ENCODE peak calls at places on chromosomes 1 and 21, in seven cellular contexts. One of them, this sample, is unnamed.

GRCh38 chr21:36229181-36229580 is 72.6 kb downstream of the DOP1B start:
- DNase-seq in heart left ventricle: no peak
- DNase-seq in Peyer's patch: no peak
- DNase-seq in right atrium auricular region: no peak
- DNase-seq in left lung: no peak
- DNase-seq in astrocyte of the spinal cord: no peak
- DNase-seq in activated B cell treated with CpG ODN at 0.5 μM for 24 hours: no peak
- DNase-seq in this sample: no peak

GRCh38 chr21:25557170-25557569 is 50.1 kb downstream of the MRPL39 start:
- DNase-seq in left lung: no peak
- DNase-seq in astrocyte of the spinal cord: peak
- DNase-seq in right atrium auricular region: no peak
- DNase-seq in Peyer's patch: no peak
- DNase-seq in heart left ventricle: no peak
- DNase-seq in activated B cell treated with CpG ODN at 0.5 μM for 24 hours: no peak
- DNase-seq in this sample: no peak

GRCh38 chr1:93081716-93082115 is 2.6 kb downstream of the MTF2 start:
- DNase-seq in astrocyte of the spinal cord: peak
- DNase-seq in heart left ventricle: no peak
- DNase-seq in left lung: no peak
- DNase-seq in Peyer's patch: no peak
- DNase-seq in right atrium auricular region: no peak
- DNase-seq in activated B cell treated with CpG ODN at 0.5 μM for 24 hours: no peak
- DNase-seq in this sample: no peak

GRCh38 chr21:10425856-10426255 is 95.5 kb upstream of the TPTE start:
- DNase-seq in Peyer's patch: no peak
- DNase-seq in right atrium auricular region: no peak
- DNase-seq in activated B cell treated with CpG ODN at 0.5 μM for 24 hours: no peak
- DNase-seq in heart left ventricle: no peak
- DNase-seq in left lung: no peak
- DNase-seq in astrocyte of the spinal cord: no peak
- DNase-seq in this sample: no peak

GRCh38 chr1:244163861-244164562 is 112.9 kb downstream of the ZBTB18 start:
- DNase-seq in heart left ventricle: peak
- DNase-seq in astrocyte of the spinal cord: peak
- DNase-seq in Peyer's patch: no peak
- DNase-seq in activated B cell treated with CpG ODN at 0.5 μM for 24 hours: no peak
- DNase-seq in left lung: no peak
- DNase-seq in right atrium auricular region: no peak
- DNase-seq in this sample: no peak

GRCh38 chr1:47436979-47437517 is 796 bp upstream of the FOXD2 start:
- DNase-seq in heart left ventricle: no peak
- DNase-seq in left lung: no peak
- DNase-seq in activated B cell treated with CpG ODN at 0.5 μM for 24 hours: no peak
- DNase-seq in right atrium auricular region: no peak
- DNase-seq in astrocyte of the spinal cord: peak
- DNase-seq in Peyer's patch: no peak
- DNase-seq in this sample: no peak

GRCh38 chr1:39065542-39065941 is 39.4 kb downstream of the NDUFS5 start:
- DNase-seq in Peyer's patch: no peak
- DNase-seq in heart left ventricle: no peak
- DNase-seq in activated B cell treated with CpG ODN at 0.5 μM for 24 hours: no peak
- DNase-seq in astrocyte of the spinal cord: no peak
- DNase-seq in right atrium auricular region: no peak
- DNase-seq in left lung: no peak
- DNase-seq in this sample: no peak

GRCh38 chr1:68173283-68174172 is 58.8 kb downstream of the WLS start:
- DNase-seq in right atrium auricular region: no peak
- DNase-seq in Peyer's patch: no peak
- DNase-seq in left lung: no peak
- DNase-seq in activated B cell treated with CpG ODN at 0.5 μM for 24 hours: no peak
- DNase-seq in astrocyte of the spinal cord: peak
- DNase-seq in heart left ventricle: no peak
- DNase-seq in this sample: no peak

GRCh38 chr21:26194326-26194725 is 23.8 kb upstream of the APP start:
- DNase-seq in right atrium auricular region: no peak
- DNase-seq in astrocyte of the spinal cord: no peak
- DNase-seq in left lung: no peak
- DNase-seq in Peyer's patch: no peak
- DNase-seq in activated B cell treated with CpG ODN at 0.5 μM for 24 hours: no peak
- DNase-seq in heart left ventricle: no peak
- DNase-seq in this sample: no peak

GRCh38 chr1:64220241-64220640 is 16.8 kb downstream of the UBE2U start:
- DNase-seq in left lung: no peak
- DNase-seq in Peyer's patch: no peak
- DNase-seq in right atrium auricular region: no peak
- DNase-seq in activated B cell treated with CpG ODN at 0.5 μM for 24 hours: no peak
- DNase-seq in astrocyte of the spinal cord: no peak
- DNase-seq in heart left ventricle: no peak
- DNase-seq in this sample: no peak

GRCh38 chr1:223700942-223701637 is 11.2 kb upstream of the CAPN2 start:
- DNase-seq in activated B cell treated with CpG ODN at 0.5 μM for 24 hours: no peak
- DNase-seq in astrocyte of the spinal cord: peak
- DNase-seq in heart left ventricle: no peak
- DNase-seq in left lung: peak
- DNase-seq in right atrium auricular region: no peak
- DNase-seq in Peyer's patch: peak
- DNase-seq in this sample: no peak

DNA sequence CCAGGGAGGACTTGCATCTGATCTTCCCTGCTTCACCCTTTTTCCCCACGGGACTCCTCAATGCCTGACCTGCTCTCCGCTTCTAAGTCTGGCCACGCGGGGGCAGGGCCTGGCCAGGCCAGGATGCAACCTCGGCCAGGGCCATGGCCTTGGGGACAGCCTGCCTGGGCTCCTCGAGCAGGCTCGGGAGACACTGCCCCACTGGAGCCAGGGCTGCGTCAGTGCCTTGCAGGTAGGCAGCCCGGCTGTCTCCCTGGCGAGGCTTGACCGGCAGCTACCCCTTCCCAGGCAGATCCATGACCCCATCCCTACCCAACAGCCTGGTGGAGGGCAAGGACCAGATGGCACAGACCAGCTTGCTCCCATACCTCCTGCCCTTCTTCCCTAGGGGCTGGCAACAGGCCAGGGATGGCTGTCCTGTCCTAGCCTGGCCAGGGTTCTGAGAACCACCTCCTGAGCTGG is 2.7 kb upstream of the PRDM16 start:
- DNase-seq in Peyer's patch: peak
- DNase-seq in left lung: peak
- DNase-seq in heart left ventricle: peak
- DNase-seq in astrocyte of the spinal cord: no peak
- DNase-seq in activated B cell treated with CpG ODN at 0.5 μM for 24 hours: no peak
- DNase-seq in right atrium auricular region: no peak
- DNase-seq in this sample: peak
- TF ChIP-seq CTCF in Peyer's patch: no peak
- TF ChIP-seq CTCF in left lung: peak
- TF ChIP-seq CTCF in heart left ventricle: peak
- TF ChIP-seq CTCF in astrocyte of the spinal cord: peak
- TF ChIP-seq CTCF in activated B cell treated with CpG ODN at 0.5 μM for 24 hours: no peak
- TF ChIP-seq CTCF in right atrium auricular region: peak
- TF ChIP-seq CTCF in this sample: no peak

GRCh38 chr1:76577818-76578185 is 289.5 kb upstream of the ST6GALNAC5 start:
- DNase-seq in right atrium auricular region: no peak
- DNase-seq in activated B cell treated with CpG ODN at 0.5 μM for 24 hours: no peak
- DNase-seq in astrocyte of the spinal cord: no peak
- DNase-seq in Peyer's patch: no peak
- DNase-seq in heart left ventricle: no peak
- DNase-seq in left lung: no peak
- DNase-seq in this sample: no peak
- TF ChIP-seq CTCF in right atrium auricular region: no peak
- TF ChIP-seq CTCF in activated B cell treated with CpG ODN at 0.5 μM for 24 hours: no peak
- TF ChIP-seq CTCF in astrocyte of the spinal cord: no peak
- TF ChIP-seq CTCF in Peyer's patch: no peak
- TF ChIP-seq CTCF in heart left ventricle: no peak
- TF ChIP-seq CTCF in left lung: no peak
- TF ChIP-seq CTCF in this sample: no peak

DNA sequence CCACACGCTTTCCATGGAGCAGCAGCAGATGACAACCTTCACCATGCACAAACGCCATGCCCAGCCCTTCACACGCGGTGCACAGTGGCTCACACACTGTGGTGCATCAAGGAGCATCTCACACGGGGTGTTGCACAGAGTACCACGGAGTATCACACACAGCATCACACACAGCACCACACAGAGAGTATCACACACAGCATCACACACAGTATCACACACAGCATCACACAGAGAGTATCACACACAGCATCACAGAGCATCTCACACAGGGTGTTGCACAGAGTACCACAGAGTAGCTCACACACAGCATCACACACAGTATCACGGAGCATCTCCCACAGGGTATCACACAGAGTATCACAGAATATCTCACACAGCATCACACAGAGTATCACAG is 122.2 kb upstream of the RAB4A start:
- DNase-seq in Peyer's patch: no peak
- DNase-seq in heart left ventricle: no peak
- DNase-seq in left lung: no peak
- DNase-seq in activated B cell treated with CpG ODN at 0.5 μM for 24 hours: no peak
- DNase-seq in astrocyte of the spinal cord: no peak
- DNase-seq in right atrium auricular region: no peak
- DNase-seq in this sample: no peak
- TF ChIP-seq CTCF in Peyer's patch: no peak
- TF ChIP-seq CTCF in heart left ventricle: no peak
- TF ChIP-seq CTCF in left lung: no peak
- TF ChIP-seq CTCF in activated B cell treated with CpG ODN at 0.5 μM for 24 hours: no peak
- TF ChIP-seq CTCF in astrocyte of the spinal cord: no peak
- TF ChIP-seq CTCF in right atrium auricular region: no peak
- TF ChIP-seq CTCF in this sample: no peak

GRCh38 chr1:206741142-206741701 is 29.4 kb upstream of the IL19 start:
- DNase-seq in right atrium auricular region: no peak
- DNase-seq in activated B cell treated with CpG ODN at 0.5 μM for 24 hours: no peak
- DNase-seq in left lung: no peak
- DNase-seq in astrocyte of the spinal cord: no peak
- DNase-seq in Peyer's patch: no peak
- DNase-seq in heart left ventricle: no peak
- DNase-seq in this sample: no peak

GRCh38 chr1:206739411-206740076 is 31.0 kb upstream of the IL19 start:
- DNase-seq in right atrium auricular region: no peak
- DNase-seq in activated B cell treated with CpG ODN at 0.5 μM for 24 hours: no peak
- DNase-seq in astrocyte of the spinal cord: no peak
- DNase-seq in heart left ventricle: no peak
- DNase-seq in Peyer's patch: no peak
- DNase-seq in left lung: no peak
- DNase-seq in this sample: peak

GRCh38 chr1:206736878-206737728 is 33.5 kb upstream of the IL19 start:
- DNase-seq in left lung: no peak
- DNase-seq in heart left ventricle: no peak
- DNase-seq in astrocyte of the spinal cord: no peak
- DNase-seq in Peyer's patch: no peak
- DNase-seq in activated B cell treated with CpG ODN at 0.5 μM for 24 hours: no peak
- DNase-seq in right atrium auricular region: no peak
- DNase-seq in this sample: peak

GRCh38 chr1:206737729-206738222 is 32.8 kb upstream of the IL19 start:
- DNase-seq in right atrium auricular region: no peak
- DNase-seq in Peyer's patch: no peak
- DNase-seq in heart left ventricle: no peak
- DNase-seq in activated B cell treated with CpG ODN at 0.5 μM for 24 hours: no peak
- DNase-seq in left lung: no peak
- DNase-seq in astrocyte of the spinal cord: no peak
- DNase-seq in this sample: no peak

GRCh38 chr1:206738370-206739366 is 31.9 kb upstream of the IL19 start:
- DNase-seq in activated B cell treated with CpG ODN at 0.5 μM for 24 hours: no peak
- DNase-seq in heart left ventricle: no peak
- DNase-seq in left lung: no peak
- DNase-seq in right atrium auricular region: no peak
- DNase-seq in Peyer's patch: no peak
- DNase-seq in astrocyte of the spinal cord: no peak
- DNase-seq in this sample: no peak
- TF ChIP-seq CTCF in activated B cell treated with CpG ODN at 0.5 μM for 24 hours: no peak
- TF ChIP-seq CTCF in heart left ventricle: no peak
- TF ChIP-seq CTCF in left lung: peak
- TF ChIP-seq CTCF in right atrium auricular region: no peak
- TF ChIP-seq CTCF in Peyer's patch: peak
- TF ChIP-seq CTCF in astrocyte of the spinal cord: no peak
- TF ChIP-seq CTCF in this sample: no peak

DNA sequence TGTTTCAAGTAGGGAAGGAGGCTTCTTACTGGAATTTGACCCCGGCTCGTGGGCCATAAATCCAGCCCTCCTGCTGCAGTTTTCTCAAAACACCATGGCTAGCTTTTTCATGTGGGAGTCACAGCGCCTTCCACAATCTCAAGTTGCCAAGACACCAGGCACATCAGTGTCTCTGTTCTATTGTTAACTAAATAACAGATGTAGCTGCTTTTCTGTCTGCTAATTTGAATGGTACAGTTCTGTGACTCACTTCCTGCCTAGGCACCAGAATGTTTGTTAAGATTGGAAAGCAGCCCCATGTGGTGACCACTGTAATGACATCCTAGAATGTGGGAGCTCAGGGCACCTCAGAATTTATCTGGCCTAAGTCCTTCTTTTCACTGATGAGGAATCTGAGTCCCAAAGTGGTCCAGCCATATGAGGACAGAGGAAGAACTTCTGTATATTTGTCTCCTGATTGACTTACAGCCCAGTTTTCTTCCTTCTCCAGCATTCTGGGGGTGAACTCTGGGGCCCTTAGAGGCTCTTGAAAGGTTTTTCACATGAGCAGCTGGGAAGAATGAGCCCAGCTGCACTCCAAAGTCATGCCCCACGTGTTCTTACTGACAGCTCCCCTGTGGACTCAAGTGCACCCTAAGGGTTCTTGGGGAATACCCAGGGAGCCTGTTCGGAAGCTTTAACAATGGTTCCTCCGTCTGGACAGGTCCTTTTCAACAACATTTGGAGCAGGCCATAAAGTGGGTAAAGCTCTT is 27.5 kb downstream of the TRIM45 start:
- DNase-seq in astrocyte of the spinal cord: peak
- DNase-seq in heart left ventricle: no peak
- DNase-seq in Peyer's patch: no peak
- DNase-seq in right atrium auricular region: no peak
- DNase-seq in left lung: no peak
- DNase-seq in activated B cell treated with CpG ODN at 0.5 μM for 24 hours: no peak
- DNase-seq in this sample: no peak
- TF ChIP-seq CTCF in astrocyte of the spinal cord: peak
- TF ChIP-seq CTCF in heart left ventricle: no peak
- TF ChIP-seq CTCF in Peyer's patch: peak
- TF ChIP-seq CTCF in right atrium auricular region: peak
- TF ChIP-seq CTCF in left lung: no peak
- TF ChIP-seq CTCF in activated B cell treated with CpG ODN at 0.5 μM for 24 hours: no peak
- TF ChIP-seq CTCF in this sample: peak

This sample was measured in CD14-positive monocyte.